ENCODE peak calls at places on chromosomes 5 and 9, in seven cellular contexts. One of them, this sample, is unnamed.

GRCh38 chr9:123776856-123777560 is 152.9 kb downstream of the DENND1A start:
- DNase-seq in SW 1271: no peak
- DNase-seq in nucleus accumbens: no peak
- DNase-seq in HuH-7: no peak
- DNase-seq in adipocyte: no peak
- DNase-seq in stimulated activated CD8-positive, alpha-beta memory T cell treated with anti-CD3 and anti-CD28 coated beads, Interleukin-4, amount 100 ng/mL, for 48 hours: no peak
- DNase-seq in A549: no peak
- DNase-seq in this sample: peak

GRCh38 chr5:98483301-98483700 is 290.2 kb upstream of the RGMB start:
- DNase-seq in SW 1271: no peak
- DNase-seq in nucleus accumbens: no peak
- DNase-seq in HuH-7: no peak
- DNase-seq in adipocyte: peak
- DNase-seq in stimulated activated CD8-positive, alpha-beta memory T cell treated with anti-CD3 and anti-CD28 coated beads, Interleukin-4, amount 100 ng/mL, for 48 hours: no peak
- DNase-seq in A549: no peak
- DNase-seq in this sample: no peak

GRCh38 chr9:94872921-94873511 is 146.5 kb downstream of the AOPEP start:
- DNase-seq in SW 1271: no peak
- DNase-seq in nucleus accumbens: no peak
- DNase-seq in HuH-7: no peak
- DNase-seq in adipocyte: no peak
- DNase-seq in stimulated activated CD8-positive, alpha-beta memory T cell treated with anti-CD3 and anti-CD28 coated beads, Interleukin-4, amount 100 ng/mL, for 48 hours: no peak
- DNase-seq in A549: no peak
- DNase-seq in this sample: no peak

GRCh38 chr9:70832487-70832886 is 288.9 kb downstream of the TRPM3 start:
- DNase-seq in SW 1271: no peak
- DNase-seq in nucleus accumbens: no peak
- DNase-seq in HuH-7: no peak
- DNase-seq in adipocyte: no peak
- DNase-seq in stimulated activated CD8-positive, alpha-beta memory T cell treated with anti-CD3 and anti-CD28 coated beads, Interleukin-4, amount 100 ng/mL, for 48 hours: no peak
- DNase-seq in A549: no peak
- DNase-seq in this sample: no peak

GRCh38 chr5:116037236-116037822 is 5.1 kb downstream of the ARL14EPL start:
- DNase-seq in SW 1271: no peak
- DNase-seq in nucleus accumbens: no peak
- DNase-seq in HuH-7: no peak
- DNase-seq in adipocyte: peak
- DNase-seq in stimulated activated CD8-positive, alpha-beta memory T cell treated with anti-CD3 and anti-CD28 coated beads, Interleukin-4, amount 100 ng/mL, for 48 hours: no peak
- DNase-seq in A549: peak
- DNase-seq in this sample: no peak

GRCh38 chr5:63963080-63963735 is 963 bp upstream of the HTR1A start:
- DNase-seq in SW 1271: peak
- DNase-seq in nucleus accumbens: no peak
- DNase-seq in HuH-7: peak
- DNase-seq in adipocyte: peak
- DNase-seq in stimulated activated CD8-positive, alpha-beta memory T cell treated with anti-CD3 and anti-CD28 coated beads, Interleukin-4, amount 100 ng/mL, for 48 hours: peak
- DNase-seq in A549: peak
- DNase-seq in this sample: peak

GRCh38 chr5:175790796-175791195 is 80.6 kb upstream of the CPLX2 start:
- DNase-seq in SW 1271: no peak
- DNase-seq in nucleus accumbens: no peak
- DNase-seq in HuH-7: no peak
- DNase-seq in adipocyte: no peak
- DNase-seq in stimulated activated CD8-positive, alpha-beta memory T cell treated with anti-CD3 and anti-CD28 coated beads, Interleukin-4, amount 100 ng/mL, for 48 hours: no peak
- DNase-seq in A549: no peak
- DNase-seq in this sample: no peak

GRCh38 chr9:131714161-131714646 is 25.7 kb downstream of the RAPGEF1 start:
- DNase-seq in SW 1271: no peak
- DNase-seq in nucleus accumbens: no peak
- DNase-seq in HuH-7: no peak
- DNase-seq in adipocyte: peak
- DNase-seq in stimulated activated CD8-positive, alpha-beta memory T cell treated with anti-CD3 and anti-CD28 coated beads, Interleukin-4, amount 100 ng/mL, for 48 hours: no peak
- DNase-seq in A549: peak
- DNase-seq in this sample: no peak

GRCh38 chr5:143108498-143109128 is 294.9 kb downstream of the NR3C1 start:
- DNase-seq in SW 1271: no peak
- DNase-seq in nucleus accumbens: no peak
- DNase-seq in HuH-7: no peak
- DNase-seq in adipocyte: no peak
- DNase-seq in stimulated activated CD8-positive, alpha-beta memory T cell treated with anti-CD3 and anti-CD28 coated beads, Interleukin-4, amount 100 ng/mL, for 48 hours: no peak
- DNase-seq in A549: no peak
- DNase-seq in this sample: no peak

GRCh38 chr9:136520053-136520540 is 25.8 kb downstream of the NOTCH1 start:
- DNase-seq in SW 1271: no peak
- DNase-seq in nucleus accumbens: no peak
- DNase-seq in HuH-7: peak
- DNase-seq in adipocyte: no peak
- DNase-seq in stimulated activated CD8-positive, alpha-beta memory T cell treated with anti-CD3 and anti-CD28 coated beads, Interleukin-4, amount 100 ng/mL, for 48 hours: no peak
- DNase-seq in A549: peak
- DNase-seq in this sample: no peak

GRCh38 chr9:20621553-20622329 is 558 bp downstream of the MLLT3 start:
- DNase-seq in SW 1271: peak
- DNase-seq in nucleus accumbens: peak
- DNase-seq in HuH-7: no peak
- DNase-seq in adipocyte: peak
- DNase-seq in stimulated activated CD8-positive, alpha-beta memory T cell treated with anti-CD3 and anti-CD28 coated beads, Interleukin-4, amount 100 ng/mL, for 48 hours: peak
- DNase-seq in A549: peak
- DNase-seq in this sample: peak

GRCh38 chr5:20680718-20681302 is 692.8 kb upstream of the CDH18 start:
- DNase-seq in SW 1271: no peak
- DNase-seq in nucleus accumbens: no peak
- DNase-seq in HuH-7: no peak
- DNase-seq in adipocyte: no peak
- DNase-seq in stimulated activated CD8-positive, alpha-beta memory T cell treated with anti-CD3 and anti-CD28 coated beads, Interleukin-4, amount 100 ng/mL, for 48 hours: no peak
- DNase-seq in A549: no peak
- DNase-seq in this sample: no peak

GRCh38 chr9:130834371-130835311 is at the start of gene ABL1:
- DNase-seq in SW 1271: peak
- DNase-seq in nucleus accumbens: no peak
- DNase-seq in HuH-7: peak
- DNase-seq in adipocyte: peak
- DNase-seq in stimulated activated CD8-positive, alpha-beta memory T cell treated with anti-CD3 and anti-CD28 coated beads, Interleukin-4, amount 100 ng/mL, for 48 hours: peak
- DNase-seq in A549: peak
- DNase-seq in this sample: peak

GRCh38 chr9:126334626-126335621 is 8.3 kb downstream of the MVB12B start:
- DNase-seq in SW 1271: no peak
- DNase-seq in nucleus accumbens: no peak
- DNase-seq in HuH-7: peak
- DNase-seq in adipocyte: peak
- DNase-seq in stimulated activated CD8-positive, alpha-beta memory T cell treated with anti-CD3 and anti-CD28 coated beads, Interleukin-4, amount 100 ng/mL, for 48 hours: no peak
- DNase-seq in A549: peak
- DNase-seq in this sample: no peak

GRCh38 chr9:110571801-110572490 is 7.6 kb downstream of the SVEP1 start:
- DNase-seq in SW 1271: no peak
- DNase-seq in nucleus accumbens: no peak
- DNase-seq in HuH-7: no peak
- DNase-seq in adipocyte: no peak
- DNase-seq in stimulated activated CD8-positive, alpha-beta memory T cell treated with anti-CD3 and anti-CD28 coated beads, Interleukin-4, amount 100 ng/mL, for 48 hours: no peak
- DNase-seq in A549: no peak
- DNase-seq in this sample: no peak

GRCh38 chr5:126044111-126044668 is 379.0 kb upstream of the GRAMD2B start:
- DNase-seq in SW 1271: no peak
- DNase-seq in nucleus accumbens: no peak
- DNase-seq in HuH-7: peak
- DNase-seq in adipocyte: peak
- DNase-seq in stimulated activated CD8-positive, alpha-beta memory T cell treated with anti-CD3 and anti-CD28 coated beads, Interleukin-4, amount 100 ng/mL, for 48 hours: no peak
- DNase-seq in A549: no peak
- DNase-seq in this sample: no peak

GRCh38 chr9:127611796-127612790 is at the start of gene STXBP1:
- DNase-seq in SW 1271: peak
- DNase-seq in nucleus accumbens: peak
- DNase-seq in HuH-7: peak
- DNase-seq in adipocyte: peak
- DNase-seq in stimulated activated CD8-positive, alpha-beta memory T cell treated with anti-CD3 and anti-CD28 coated beads, Interleukin-4, amount 100 ng/mL, for 48 hours: peak
- DNase-seq in A549: peak
- DNase-seq in this sample: peak

GRCh38 chr5:95864944-95865504 is 42.5 kb upstream of the GLRX start:
- DNase-seq in SW 1271: no peak
- DNase-seq in nucleus accumbens: no peak
- DNase-seq in HuH-7: no peak
- DNase-seq in adipocyte: no peak
- DNase-seq in stimulated activated CD8-positive, alpha-beta memory T cell treated with anti-CD3 and anti-CD28 coated beads, Interleukin-4, amount 100 ng/mL, for 48 hours: no peak
- DNase-seq in A549: no peak
- DNase-seq in this sample: no peak

GRCh38 chr5:131226899-131227298 is 37.0 kb upstream of the CDC42SE2 start:
- DNase-seq in SW 1271: no peak
- DNase-seq in nucleus accumbens: no peak
- DNase-seq in HuH-7: no peak
- DNase-seq in adipocyte: no peak
- DNase-seq in stimulated activated CD8-positive, alpha-beta memory T cell treated with anti-CD3 and anti-CD28 coated beads, Interleukin-4, amount 100 ng/mL, for 48 hours: no peak
- DNase-seq in A549: no peak
- DNase-seq in this sample: no peak

GRCh38 chr9:127899200-127899943 is at the start of gene ST6GALNAC6:
- DNase-seq in SW 1271: peak
- DNase-seq in nucleus accumbens: no peak
- DNase-seq in HuH-7: peak
- DNase-seq in adipocyte: peak
- DNase-seq in stimulated activated CD8-positive, alpha-beta memory T cell treated with anti-CD3 and anti-CD28 coated beads, Interleukin-4, amount 100 ng/mL, for 48 hours: peak
- DNase-seq in A549: peak
- DNase-seq in this sample: no peak

GRCh38 chr9:86714976-86715375 is 232.3 kb downstream of the GAS1 start:
- DNase-seq in SW 1271: no peak
- DNase-seq in nucleus accumbens: no peak
- DNase-seq in HuH-7: no peak
- DNase-seq in adipocyte: peak
- DNase-seq in stimulated activated CD8-positive, alpha-beta memory T cell treated with anti-CD3 and anti-CD28 coated beads, Interleukin-4, amount 100 ng/mL, for 48 hours: no peak
- DNase-seq in A549: no peak
- DNase-seq in this sample: no peak

GRCh38 chr5:138245717-138246116 is 28.7 kb downstream of the GFRA3 start:
- DNase-seq in SW 1271: no peak
- DNase-seq in nucleus accumbens: no peak
- DNase-seq in HuH-7: no peak
- DNase-seq in adipocyte: no peak
- DNase-seq in stimulated activated CD8-positive, alpha-beta memory T cell treated with anti-CD3 and anti-CD28 coated beads, Interleukin-4, amount 100 ng/mL, for 48 hours: no peak
- DNase-seq in A549: no peak
- DNase-seq in this sample: peak

GRCh38 chr9:95003694-95004451 is 277.4 kb downstream of the AOPEP start:
- DNase-seq in SW 1271: peak
- DNase-seq in nucleus accumbens: no peak
- DNase-seq in HuH-7: peak
- DNase-seq in adipocyte: peak
- DNase-seq in stimulated activated CD8-positive, alpha-beta memory T cell treated with anti-CD3 and anti-CD28 coated beads, Interleukin-4, amount 100 ng/mL, for 48 hours: peak
- DNase-seq in A549: peak
- DNase-seq in this sample: peak

GRCh38 chr5:6448622-6449464 is at the start of gene UBE2QL1:
- DNase-seq in SW 1271: no peak
- DNase-seq in nucleus accumbens: no peak
- DNase-seq in HuH-7: peak
- DNase-seq in adipocyte: no peak
- DNase-seq in stimulated activated CD8-positive, alpha-beta memory T cell treated with anti-CD3 and anti-CD28 coated beads, Interleukin-4, amount 100 ng/mL, for 48 hours: peak
- DNase-seq in A549: peak
- DNase-seq in this sample: peak

GRCh38 chr5:36870399-36871040 is 6.0 kb upstream of the NIPBL start:
- DNase-seq in SW 1271: peak
- DNase-seq in nucleus accumbens: no peak
- DNase-seq in HuH-7: peak
- DNase-seq in adipocyte: peak
- DNase-seq in stimulated activated CD8-positive, alpha-beta memory T cell treated with anti-CD3 and anti-CD28 coated beads, Interleukin-4, amount 100 ng/mL, for 48 hours: no peak
- DNase-seq in A549: peak
- DNase-seq in this sample: no peak

GRCh38 chr9:69421908-69422801 is 97.1 kb downstream of the ENTREP1 start:
- DNase-seq in SW 1271: peak
- DNase-seq in nucleus accumbens: no peak
- DNase-seq in HuH-7: peak
- DNase-seq in adipocyte: peak
- DNase-seq in stimulated activated CD8-positive, alpha-beta memory T cell treated with anti-CD3 and anti-CD28 coated beads, Interleukin-4, amount 100 ng/mL, for 48 hours: peak
- DNase-seq in A549: peak
- DNase-seq in this sample: peak

GRCh38 chr9:95498641-95499040 is 18.1 kb downstream of the PTCH1 start:
- DNase-seq in SW 1271: no peak
- DNase-seq in nucleus accumbens: no peak
- DNase-seq in HuH-7: no peak
- DNase-seq in adipocyte: no peak
- DNase-seq in stimulated activated CD8-positive, alpha-beta memory T cell treated with anti-CD3 and anti-CD28 coated beads, Interleukin-4, amount 100 ng/mL, for 48 hours: no peak
- DNase-seq in A549: no peak
- DNase-seq in this sample: no peak

This sample was measured in ELF-1.